ENCODE peak calls at places on chromosomes 16 and 17, in seven cellular contexts. M, V, F, S, D, H and R are unnamed samples.

GRCh38 chr17:78387982-78388941 is 9.8 kb downstream of the PGS1 start:
- DNase-seq in M (no peak), V (no peak), F (no peak), S (no peak), D (peak), H (peak), R (no peak)

GRCh38 chr17:65100316-65101140 is 36.6 kb upstream of the RGS9 start:
- DNase-seq in M (peak), V (peak), F (peak), S (no peak), D (peak), H (peak), R (peak)

GRCh38 chr17:3920940-3921852 is 4.9 kb upstream of the P2RX1 start:
- DNase-seq in M (no peak), V (no peak), F (no peak), S (no peak), D (peak), H (no peak), R (no peak)

GRCh38 chr16:10520869-10521578 is 59.4 kb downstream of the EMP2 start:
- DNase-seq in M (no peak), V (no peak), F (no peak), S (no peak), D (no peak), H (no peak), R (no peak)

GRCh38 chr17:18261659-18262058 is 1.2 kb downstream of the MIEF2 start:
- DNase-seq in M (no peak), V (no peak), F (no peak), S (no peak), D (no peak), H (no peak), R (no peak)

GRCh38 chr17:17722081-17722905 is 41.0 kb downstream of the RAI1 start:
- DNase-seq in M (no peak), V (no peak), F (peak), S (no peak), D (no peak), H (peak), R (no peak)

GRCh38 chr17:4947411-4948165 is 742 bp downstream of the PFN1 start:
- DNase-seq in M (no peak), V (peak), F (peak), S (no peak), D (peak), H (peak), R (no peak)

GRCh38 chr16:87575027-87575804 is 27.1 kb upstream of the JPH3 start:
- DNase-seq in M (no peak), V (no peak), F (peak), S (no peak), D (no peak), H (no peak), R (no peak)

GRCh38 chr17:64240741-64241347 is 22.2 kb downstream of the TEX2 start:
- DNase-seq in M (peak), V (peak), F (peak), S (peak), D (peak), H (no peak), R (no peak)

GRCh38 chr17:41308918-41309359 is at the start of gene KRTAP16-1:
- DNase-seq in M (no peak), V (no peak), F (no peak), S (no peak), D (no peak), H (peak), R (no peak)

GRCh38 chr16:67248401-67249177 is at the start of gene SLC9A5:
- DNase-seq in M (no peak), V (peak), F (peak), S (no peak), D (no peak), H (peak), R (no peak)
- TF ChIP-seq CTCF in M (peak), V (peak), F (peak), S (no peak), D (no peak), H (peak), R (peak)

GRCh38 chr16:27859020-27859419 is 204.5 kb downstream of the GSG1L start:
- DNase-seq in M (no peak), V (no peak), F (peak), S (no peak), D (no peak), H (no peak), R (no peak)
- TF ChIP-seq CTCF in M (no peak), V (no peak), F (peak), S (peak), D (no peak), H (no peak), R (no peak)

GRCh38 chr17:75777243-75777922 is 7.2 kb upstream of the UNK start:
- DNase-seq in M (no peak), V (no peak), F (no peak), S (no peak), D (no peak), H (no peak), R (no peak)

GRCh38 chr17:75779987-75780889 is 4.4 kb upstream of the UNK start:
- DNase-seq in M (no peak), V (no peak), F (no peak), S (no peak), D (no peak), H (no peak), R (no peak)

GRCh38 chr17:75778861-75779249 is 5.8 kb upstream of the UNK start:
- DNase-seq in M (no peak), V (no peak), F (peak), S (no peak), D (no peak), H (peak), R (no peak)

GRCh38 chr17:75776399-75777242 is 8.0 kb upstream of the UNK start:
- DNase-seq in M (no peak), V (no peak), F (no peak), S (no peak), D (no peak), H (peak), R (no peak)

DNA sequence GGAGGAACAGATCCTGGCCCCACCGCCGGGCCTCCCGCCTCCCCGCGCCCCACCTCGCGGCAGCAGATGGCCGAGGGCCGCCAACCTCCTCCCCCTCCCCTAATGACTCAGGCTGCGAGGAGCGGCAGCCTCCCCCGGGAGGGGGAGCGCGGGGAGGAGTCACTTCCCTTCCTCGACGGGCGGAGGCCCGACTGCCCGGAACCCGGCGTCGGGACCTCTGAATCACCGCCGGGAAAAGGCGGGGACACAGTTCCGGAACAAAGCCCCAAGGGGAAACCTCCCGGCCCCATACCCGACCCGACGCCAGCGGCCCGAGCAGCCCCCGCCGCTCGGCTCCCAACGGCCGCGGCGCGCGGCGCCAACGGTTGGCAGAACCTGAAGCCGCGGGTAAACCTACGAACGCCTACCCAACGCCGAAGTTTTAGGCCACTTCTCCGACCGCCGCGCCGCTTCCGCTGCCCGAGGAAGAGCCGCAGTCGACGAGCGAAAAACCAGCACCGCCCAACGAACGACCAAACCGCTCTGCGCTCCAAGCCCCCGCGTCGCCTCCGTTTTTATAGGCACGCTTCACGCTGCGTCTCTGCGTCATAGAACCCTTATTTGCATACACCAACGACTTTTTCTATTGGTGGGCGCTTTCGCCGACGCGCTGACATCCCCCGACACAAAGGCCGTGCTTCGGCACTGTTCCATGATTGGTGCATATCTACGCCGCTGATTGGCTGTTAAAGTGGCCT is 5.2 kb upstream of the UNK start:
- DNase-seq in M (peak), V (peak), F (peak), S (peak), D (peak), H (peak), R (peak)
- TF ChIP-seq CTCF in M (peak), V (no peak), F (peak), S (no peak), D (no peak), H (no peak), R (peak)

GRCh38 chr17:8649157-8650118 is 18.9 kb upstream of the MYH10 start:
- DNase-seq in M (no peak), V (no peak), F (no peak), S (peak), D (peak), H (no peak), R (no peak)

GRCh38 chr17:8654822-8655221 is 24.3 kb upstream of the MYH10 start:
- DNase-seq in M (no peak), V (no peak), F (no peak), S (no peak), D (no peak), H (no peak), R (no peak)

GRCh38 chr17:8650119-8650499 is 19.6 kb upstream of the MYH10 start:
- DNase-seq in M (no peak), V (no peak), F (no peak), S (no peak), D (no peak), H (no peak), R (no peak)

GRCh38 chr17:8647202-8647601 is 16.7 kb upstream of the MYH10 start:
- DNase-seq in M (no peak), V (no peak), F (no peak), S (no peak), D (no peak), H (no peak), R (no peak)

DNA sequence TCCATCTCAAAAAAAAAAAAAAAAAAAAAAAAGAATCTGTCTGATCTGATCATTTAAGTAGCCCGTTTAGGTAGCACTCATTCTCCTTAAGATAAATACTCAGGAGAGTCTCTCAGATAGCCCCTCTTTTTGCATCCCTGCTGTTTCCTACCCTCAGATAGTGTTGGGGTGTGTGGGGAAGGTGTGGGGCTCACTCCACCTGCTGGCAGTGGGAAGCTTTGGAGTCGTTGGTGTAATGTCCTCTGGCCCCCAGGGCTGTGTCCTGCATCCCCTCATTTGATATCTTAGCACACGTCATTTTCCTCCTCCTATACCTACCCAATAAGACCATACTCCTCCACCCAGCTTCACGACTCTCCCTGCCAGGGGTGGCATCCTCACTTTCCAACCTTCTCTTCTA is 20.5 kb upstream of the MYH10 start:
- DNase-seq in M (no peak), V (no peak), F (no peak), S (no peak), D (no peak), H (no peak), R (no peak)
- TF ChIP-seq CTCF in M (no peak), V (no peak), F (no peak), S (no peak), D (no peak), H (no peak), R (no peak)

DNA sequence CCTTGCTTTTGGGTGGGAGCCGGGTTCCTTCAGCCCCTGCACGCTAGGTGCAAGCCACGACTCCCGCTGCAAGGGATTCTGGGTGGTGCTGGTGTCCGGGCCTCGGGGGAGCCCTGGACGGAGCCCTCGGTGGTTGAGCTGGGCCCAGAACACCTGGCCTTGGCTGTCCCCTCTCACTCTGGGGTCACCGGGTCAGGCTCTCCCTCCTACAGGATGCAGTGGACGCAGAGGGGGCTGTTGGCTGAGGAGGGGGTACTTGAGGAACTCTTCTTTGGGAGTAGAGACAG is 27.9 kb upstream of the SLC38A10 start:
- DNase-seq in M (no peak), V (no peak), F (no peak), S (no peak), D (no peak), H (no peak), R (no peak)
- TF ChIP-seq CTCF in M (no peak), V (no peak), F (no peak), S (no peak), D (no peak), H (no peak), R (no peak)

DNA sequence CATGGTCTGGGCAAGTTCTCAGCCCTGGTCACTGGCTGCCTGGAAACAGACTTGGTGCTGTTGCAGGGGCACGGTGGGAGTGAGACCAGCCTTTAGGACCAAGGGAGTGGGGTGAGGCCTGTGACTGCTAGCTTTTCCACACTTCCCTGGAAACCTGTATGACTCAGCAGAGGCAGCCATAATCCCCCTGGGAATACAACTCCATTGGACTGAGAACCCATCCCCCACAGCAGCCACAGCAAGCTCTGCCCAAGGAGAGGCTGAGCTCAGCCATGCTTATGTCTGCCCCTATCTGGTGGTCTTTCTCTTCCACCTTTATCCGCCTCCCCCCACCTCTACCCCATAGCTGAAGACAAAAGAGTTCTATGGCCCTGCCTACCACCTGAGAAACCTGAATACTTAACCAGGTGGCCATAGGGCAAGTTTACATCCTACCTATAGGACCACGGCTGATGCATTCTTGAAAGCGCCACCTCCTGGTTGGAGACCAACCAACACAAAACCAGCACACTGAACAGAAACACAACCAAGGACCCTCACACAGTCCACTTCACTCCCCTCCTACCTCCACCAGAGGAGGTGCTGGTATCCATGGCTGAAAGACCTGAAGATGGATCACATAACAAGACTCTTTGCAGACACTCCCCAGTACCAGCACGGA is 816.2 kb upstream of the SOX9 start:
- DNase-seq in M (no peak), V (no peak), F (no peak), S (no peak), D (no peak), H (no peak), R (no peak)
- TF ChIP-seq CTCF in M (no peak), V (no peak), F (peak), S (no peak), D (no peak), H (no peak), R (no peak)

DNA sequence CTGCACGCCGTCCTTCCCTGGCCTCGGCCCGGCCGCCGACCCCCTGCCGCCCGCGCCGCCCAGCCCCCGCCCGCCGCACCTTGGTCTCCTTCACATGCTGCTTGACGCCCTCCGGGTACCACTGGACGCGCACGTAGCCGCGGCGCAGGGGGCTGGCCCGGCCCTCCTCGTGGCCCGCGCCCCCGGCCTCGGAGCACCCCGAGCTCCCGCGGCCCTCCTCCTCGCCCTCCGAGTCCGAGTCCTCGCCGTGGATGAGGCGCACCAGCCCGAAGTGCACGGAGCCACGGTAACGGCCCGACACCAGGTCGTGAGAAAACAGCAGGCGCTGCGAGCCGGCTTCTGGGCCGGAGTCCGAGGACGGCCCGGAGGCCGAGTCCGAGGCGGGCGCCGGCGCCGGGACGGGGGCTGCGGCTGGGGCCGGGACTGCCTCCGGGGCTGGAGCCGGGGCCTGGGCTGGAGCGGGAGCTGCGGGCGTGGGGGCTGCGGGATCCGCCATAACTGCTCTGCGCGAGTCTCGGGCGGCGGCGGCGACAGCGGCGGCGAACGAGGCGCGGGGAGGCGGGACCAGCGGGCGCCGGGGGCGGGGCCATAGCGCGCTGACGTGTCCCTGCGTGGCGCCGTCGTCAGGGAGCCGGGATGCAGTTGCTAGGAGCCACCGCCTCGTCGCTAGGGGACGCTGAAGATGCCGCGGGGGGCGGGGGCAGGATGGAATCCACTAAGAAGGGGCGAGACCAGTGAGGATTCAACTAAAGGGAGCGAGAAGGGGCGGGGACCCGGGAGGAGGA is at the start of gene UBE2O:
- DNase-seq in M (peak), V (peak), F (peak), S (peak), D (peak), H (peak), R (peak)
- TF ChIP-seq CTCF in M (peak), V (peak), F (peak), S (peak), D (peak), H (peak), R (peak)

DNA sequence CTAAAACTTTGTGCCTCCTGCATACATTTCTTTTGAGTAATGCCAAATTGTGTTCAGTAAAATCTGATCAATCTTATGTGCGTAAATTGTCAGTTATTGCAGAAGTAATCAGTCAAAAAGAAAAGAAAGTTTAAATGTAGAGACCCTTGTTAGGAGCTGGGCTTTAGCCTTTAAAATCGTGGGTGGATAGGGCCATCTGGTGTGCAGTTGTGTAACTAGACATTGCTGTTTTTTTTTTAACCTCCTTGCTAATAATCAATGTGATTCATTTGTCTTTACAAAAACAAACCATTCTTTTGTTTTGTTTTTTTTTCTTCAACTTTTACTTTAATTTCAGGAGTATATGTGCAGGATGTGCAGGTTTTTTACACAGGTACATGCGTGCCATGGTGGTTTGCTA is 5.3 kb upstream of the WWOX start:
- DNase-seq in M (no peak), V (no peak), F (no peak), S (no peak), D (no peak), H (no peak), R (no peak)
- TF ChIP-seq CTCF in M (peak), V (no peak), F (peak), S (no peak), D (no peak), H (no peak), R (peak)

DNA sequence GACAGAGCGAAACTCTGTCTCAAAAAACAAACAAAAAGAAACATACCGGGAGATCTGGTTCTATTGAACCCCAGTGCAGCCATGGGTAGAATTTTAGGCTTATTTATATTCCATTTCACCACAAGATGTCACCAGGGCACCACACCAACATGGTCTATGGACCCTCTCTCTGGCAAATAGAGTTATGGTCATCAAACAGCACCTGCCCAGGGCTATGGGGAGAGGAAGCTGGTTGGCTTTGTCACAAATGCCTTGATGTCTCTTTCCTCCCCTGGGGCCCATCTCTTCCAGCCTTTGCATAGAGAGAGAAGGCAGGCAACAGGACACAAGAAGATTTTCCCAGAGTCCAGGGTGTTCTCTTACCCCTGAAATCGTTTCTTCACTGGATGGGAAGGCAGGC is 128.4 kb downstream of the WWOX start:
- DNase-seq in M (no peak), V (no peak), F (peak), S (no peak), D (no peak), H (peak), R (no peak)
- TF ChIP-seq CTCF in M (peak), V (peak), F (peak), S (no peak), D (no peak), H (no peak), R (peak)

GRCh38 chr17:66485272-66485947 is 183.0 kb downstream of the PRKCA start:
- DNase-seq in M (no peak), V (no peak), F (no peak), S (no peak), D (peak), H (no peak), R (no peak)

GRCh38 chr17:66476014-66476413 is 173.6 kb downstream of the PRKCA start:
- DNase-seq in M (no peak), V (no peak), F (no peak), S (no peak), D (no peak), H (no peak), R (no peak)

GRCh38 chr17:66477615-66478283 is 175.3 kb downstream of the PRKCA start:
- DNase-seq in M (no peak), V (no peak), F (no peak), S (no peak), D (no peak), H (no peak), R (no peak)

GRCh38 chr17:66483946-66484345 is 181.5 kb downstream of the PRKCA start:
- DNase-seq in M (no peak), V (no peak), F (no peak), S (no peak), D (no peak), H (no peak), R (no peak)

GRCh38 chr17:66481259-66481658 is 178.8 kb downstream of the PRKCA start:
- DNase-seq in M (no peak), V (no peak), F (no peak), S (no peak), D (no peak), H (no peak), R (no peak)
- TF ChIP-seq CTCF in M (no peak), V (no peak), F (no peak), S (no peak), D (no peak), H (no peak), R (no peak)